ENCODE peak calls at places on chromosome 7, in four cellular contexts. P is HCT116, S is HepG2, N is Panc1. B is an unnamed sample.

GRCh38 chr7:79528421-79528820 is 75.0 kb upstream of the MAGI2 start:
- DNase-seq in P (peak; percentile 44), S (no peak), N (no peak), B (no peak)

GRCh38 chr7:44966731-44967538 is 11.9 kb downstream of the MYO1G start:
- DNase-seq in P (no peak), S (no peak), N (no peak), B (peak; percentile 50)

GRCh38 chr7:40915061-40915460 is 780.3 kb downstream of the SUGCT start:
- DNase-seq in P (no peak), S (no peak), N (no peak), B (no peak)

GRCh38 chr7:66265566-66265965 is 60.4 kb downstream of the TPST1 start:
- DNase-seq in P (no peak), S (no peak), N (no peak), B (peak; percentile 32)

GRCh38 chr7:142798451-142799438 is 28.0 kb downstream of the PRSS2 start:
- DNase-seq in P (no peak), S (no peak), N (no peak), B (no peak)

GRCh38 chr7:98702021-98702420 is 84.9 kb downstream of the NPTX2 start:
- DNase-seq in P (no peak), S (no peak), N (no peak), B (no peak)

GRCh38 chr7:119572132-119572531 is 700.8 kb upstream of the KCND2 start:
- DNase-seq in P (no peak), S (no peak), N (no peak), B (no peak)

GRCh38 chr7:76430211-76430610 is 5.5 kb downstream of the ZP3 start:
- DNase-seq in P (no peak), S (no peak), N (no peak), B (no peak)

GRCh38 chr7:73900286-73900685 is 39.3 kb downstream of the TMEM270 start:
- DNase-seq in P (no peak), S (no peak), N (no peak), B (no peak)

GRCh38 chr7:28980504-28981281 is 22.6 kb upstream of the TRIL start:
- DNase-seq in P (no peak), S (no peak), N (no peak), B (no peak)

GRCh38 chr7:23247602-23248335 is 1.2 kb downstream of the GPNMB start:
- DNase-seq in P (no peak), S (no peak), N (no peak), B (no peak)

GRCh38 chr7:47379629-47380324 is 202.1 kb downstream of the TNS3 start:
- DNase-seq in P (peak; percentile 45), S (no peak), N (no peak), B (no peak)

GRCh38 chr7:103989785-103990775 is 622 bp upstream of the RELN start:
- DNase-seq in P (no peak), S (peak; percentile 59), N (no peak), B (peak; percentile 76)

GRCh38 chr7:157495594-157495993 is 158.8 kb downstream of the DNAJB6 start:
- DNase-seq in P (no peak), S (no peak), N (no peak), B (no peak)

GRCh38 chr7:540579-540978 is 20.9 kb upstream of the PDGFA start:
- DNase-seq in P (no peak), S (no peak), N (no peak), B (no peak)

GRCh38 chr7:30987936-30988335 is 24.2 kb downstream of the GHRHR start:
- DNase-seq in P (no peak), S (no peak), N (no peak), B (no peak)

GRCh38 chr7:31521336-31522010 is 7.6 kb downstream of the ITPRID1 start:
- DNase-seq in P (no peak), S (no peak), N (no peak), B (no peak)

GRCh38 chr7:28176174-28176573 is 4.4 kb downstream of the JAZF1 start:
- DNase-seq in P (no peak), S (no peak), N (no peak), B (no peak)

GRCh38 chr7:98788921-98789320 is 80.9 kb downstream of the TMEM130 start:
- DNase-seq in P (no peak), S (no peak), N (no peak), B (no peak)

GRCh38 chr7:36390199-36391090 is 783 bp downstream of the ANLN start:
- DNase-seq in P (peak; percentile 56), S (peak; percentile 73), N (peak; percentile 80), B (peak; percentile 93)

GRCh38 chr7:22726345-22726848 is 603 bp upstream of the IL6 start:
- DNase-seq in P (peak; percentile 37), S (peak; percentile 7), N (no peak), B (peak; percentile 76)

DNA sequence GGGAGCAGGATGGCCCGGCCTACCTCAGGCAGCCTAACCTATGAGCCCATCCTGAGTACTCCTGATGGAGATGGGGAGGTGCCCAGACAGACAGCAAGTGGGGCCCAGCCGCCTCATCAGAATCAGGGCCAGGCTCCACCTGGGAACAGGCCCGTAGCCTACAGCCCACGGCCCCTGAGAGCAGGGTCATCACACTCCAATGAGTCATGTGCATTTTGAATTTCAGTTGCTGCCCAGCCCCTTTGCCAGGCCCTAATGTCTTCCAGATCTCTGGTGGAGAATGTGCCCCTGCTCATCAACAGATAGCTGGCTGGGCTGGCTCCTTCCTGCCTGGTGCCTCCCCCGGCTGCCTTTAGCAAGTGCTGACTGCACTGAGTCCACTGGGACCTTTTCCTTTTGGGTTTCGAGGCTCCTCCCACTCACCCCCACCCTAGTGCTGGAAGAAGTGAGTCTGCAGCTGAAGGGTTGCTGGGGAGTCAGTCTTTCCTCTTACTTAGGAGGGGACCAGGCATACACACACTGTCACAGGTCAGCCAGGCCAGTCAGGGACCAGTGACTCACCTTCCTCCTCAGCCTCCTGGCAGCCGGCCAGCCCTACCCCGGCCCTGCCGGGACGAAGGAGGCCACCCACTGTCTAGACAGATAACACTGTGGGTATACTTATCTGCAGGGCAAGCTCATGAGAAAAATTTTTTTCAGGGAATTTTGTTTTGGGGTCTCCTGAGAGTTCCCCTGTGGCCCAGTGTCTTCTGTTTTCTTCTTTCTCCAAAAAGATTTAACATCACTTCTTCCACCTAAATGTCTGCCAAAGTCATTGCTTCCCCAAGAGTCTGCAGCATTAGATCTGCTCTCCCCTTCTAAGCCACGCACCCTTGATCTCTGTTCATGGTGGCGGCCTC is 9.1 kb upstream of the ASIC3 start:
- DNase-seq in P (no peak), S (peak; percentile 67), N (peak; percentile 96), B (peak; percentile 100)
- TF ChIP-seq SIN3A in P (no peak), S (no peak), N (no peak), B (peak; percentile 64)

GRCh38 chr7:117717341-117717740 is 155.9 kb downstream of the CTTNBP2 start:
- DNase-seq in P (no peak), S (no peak), N (no peak), B (no peak)
- TF ChIP-seq TCF7L2 in P (no peak), S (no peak), N (no peak), B (no peak)

GRCh38 chr7:110590415-110590814 is 500.5 kb upstream of the LRRN3 start:
- DNase-seq in P (no peak), S (no peak), N (no peak), B (no peak)
- TF ChIP-seq SIN3A in P (no peak), S (no peak), N (no peak), B (no peak)

DNA sequence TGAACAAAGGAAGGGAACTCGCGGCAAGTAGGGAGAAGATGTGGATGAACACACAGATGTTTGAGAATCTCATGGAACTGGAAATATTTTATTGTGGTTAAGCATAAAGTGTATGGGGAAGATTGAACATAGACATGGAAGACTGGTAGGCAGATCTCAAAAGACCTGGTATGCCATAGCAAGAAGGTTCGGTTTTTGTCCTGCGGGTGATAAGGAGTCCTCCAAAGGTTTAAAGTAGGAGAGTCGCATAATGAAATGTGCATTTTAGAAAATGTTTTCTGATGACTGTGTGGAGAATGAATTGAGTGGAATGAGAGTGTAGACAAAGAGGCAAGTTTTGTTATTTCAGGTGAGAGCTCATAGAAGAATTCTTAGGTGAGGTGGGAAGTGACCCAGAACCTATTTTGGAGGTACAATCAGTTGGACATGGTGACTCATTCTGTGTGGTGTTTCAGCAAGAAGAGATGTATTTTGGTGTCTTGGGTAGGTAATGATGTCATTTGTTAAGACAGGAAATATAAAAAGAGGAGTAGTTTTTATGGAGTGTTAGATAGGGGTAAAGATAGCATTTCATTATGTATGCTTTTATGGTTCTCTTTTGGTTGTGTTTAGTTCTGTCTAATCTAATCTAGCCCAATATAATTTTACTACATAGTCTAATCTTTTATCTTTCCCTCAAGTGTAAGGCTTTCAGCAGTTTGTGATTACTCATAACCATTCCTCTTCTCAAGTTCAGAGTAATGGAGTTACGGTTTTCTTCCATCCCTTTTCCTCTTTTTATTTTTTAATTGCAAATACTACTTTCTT is 239.2 kb downstream of the EXOC4 start:
- DNase-seq in P (no peak), S (no peak), N (no peak), B (no peak)
- TF ChIP-seq TCF7L2 in P (no peak), S (no peak), N (peak; percentile 68), B (no peak)

DNA sequence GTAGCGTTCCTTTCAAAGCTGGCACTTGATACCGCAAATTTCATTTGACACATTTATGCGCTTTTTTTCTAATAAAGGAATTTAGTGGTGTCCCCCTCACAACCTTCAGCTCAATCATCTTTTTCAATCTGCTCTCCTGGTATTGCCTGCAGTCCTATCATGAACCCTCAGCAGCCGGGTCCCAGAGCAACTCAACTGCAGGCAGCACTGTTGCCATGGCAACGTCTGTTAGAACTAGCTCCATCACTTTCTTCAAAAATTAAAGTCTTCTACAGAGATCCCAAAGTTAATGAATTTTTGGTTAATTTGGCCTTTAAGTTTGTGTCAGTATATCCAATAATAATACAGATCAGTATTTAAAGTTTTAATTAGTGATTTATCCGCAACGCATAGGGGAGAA is 136.1 kb upstream of the TARP start:
- DNase-seq in P (no peak), S (no peak), N (no peak), B (peak; percentile 16)
- TF ChIP-seq SIN3A in P (no peak), S (no peak), N (no peak), B (no peak)

DNA sequence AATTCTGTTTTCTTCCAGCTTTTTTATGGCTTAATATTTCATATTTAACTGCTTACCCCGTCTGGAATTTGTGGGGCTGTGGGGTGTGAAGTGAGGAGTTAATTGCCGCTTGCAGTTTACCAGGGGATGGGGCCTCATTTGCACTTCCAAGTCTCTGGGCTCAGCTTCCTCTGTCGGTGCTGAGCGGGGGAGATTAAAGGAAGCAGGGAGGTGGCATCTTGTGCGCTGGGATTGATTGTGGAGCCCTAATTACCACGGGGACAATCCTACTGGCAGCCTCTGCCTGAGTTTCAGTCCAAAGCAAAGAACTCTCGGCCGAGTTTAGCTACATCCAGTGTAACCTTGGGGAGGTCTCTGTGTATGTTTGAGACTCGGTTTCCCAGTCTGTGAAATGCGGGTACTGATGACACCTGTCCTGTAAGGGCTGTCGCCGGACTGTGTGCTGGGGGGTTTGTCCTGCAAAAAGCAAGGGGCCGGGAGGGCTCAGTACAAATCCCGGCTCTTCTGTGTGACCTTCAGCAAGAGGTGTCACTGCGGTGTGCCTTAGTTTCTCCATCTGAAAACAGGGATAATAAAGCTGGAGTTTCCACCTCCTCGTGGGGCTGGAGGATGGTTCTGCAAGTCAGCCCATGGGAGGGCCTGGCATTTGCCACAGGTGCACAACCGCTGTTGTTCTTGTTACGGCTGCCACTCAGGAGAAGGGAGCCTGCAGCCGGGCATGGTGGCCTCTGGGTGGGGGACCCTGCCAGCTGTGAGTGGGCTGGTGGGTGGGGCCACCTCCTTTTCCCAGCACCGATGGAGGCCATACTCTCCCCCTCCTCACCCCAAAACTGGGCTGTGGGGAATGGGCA is 33.6 kb downstream of the ELFN1 start:
- DNase-seq in P (no peak), S (no peak), N (no peak), B (no peak)
- TF ChIP-seq TCF7L2 in P (no peak), S (no peak), N (no peak), B (no peak)

B was measured in K562.